ENCODE peak calls at places on chromosomes 11 and 22, in six cellular contexts. One of them, this sample, is unnamed.

GRCh38 chr22:21947040-21948014 is 5.3 kb downstream of the PPM1F start:
- DNase-seq in LoVo: no peak
- DNase-seq in GM04503: no peak
- DNase-seq in retinal pigment epithelial cell: no peak
- DNase-seq in AG04450: peak
- DNase-seq in amygdala: no peak
- DNase-seq in this sample: peak

GRCh38 chr22:44360686-44361381 is 48.1 kb upstream of the SHISAL1 start:
- DNase-seq in LoVo: no peak
- DNase-seq in retinal pigment epithelial cell: no peak
- DNase-seq in GM04503: peak
- DNase-seq in AG04450: peak
- DNase-seq in amygdala: no peak
- DNase-seq in this sample: no peak

GRCh38 chr11:12193515-12194336 is 83.3 kb downstream of the MICAL2 start:
- DNase-seq in AG04450: no peak
- DNase-seq in GM04503: no peak
- DNase-seq in LoVo: no peak
- DNase-seq in retinal pigment epithelial cell: no peak
- DNase-seq in amygdala: no peak
- DNase-seq in this sample: no peak

GRCh38 chr11:105968021-105968697 is 53.9 kb downstream of the MSANTD4 start:
- DNase-seq in AG04450: no peak
- DNase-seq in LoVo: no peak
- DNase-seq in GM04503: no peak
- DNase-seq in amygdala: no peak
- DNase-seq in retinal pigment epithelial cell: peak
- DNase-seq in this sample: no peak

GRCh38 chr22:40526960-40527359 is 109.6 kb downstream of the MRTFA start:
- DNase-seq in amygdala: no peak
- DNase-seq in AG04450: no peak
- DNase-seq in retinal pigment epithelial cell: no peak
- DNase-seq in GM04503: no peak
- DNase-seq in LoVo: no peak
- DNase-seq in this sample: no peak

GRCh38 chr11:117851091-117851490 is 25.4 kb downstream of the FXYD6 start:
- DNase-seq in amygdala: no peak
- DNase-seq in retinal pigment epithelial cell: no peak
- DNase-seq in LoVo: no peak
- DNase-seq in GM04503: no peak
- DNase-seq in AG04450: no peak
- DNase-seq in this sample: no peak

GRCh38 chr22:43567691-43568308 is 156.0 kb downstream of the MPPED1 start:
- DNase-seq in AG04450: no peak
- DNase-seq in LoVo: no peak
- DNase-seq in GM04503: no peak
- DNase-seq in retinal pigment epithelial cell: no peak
- DNase-seq in amygdala: no peak
- DNase-seq in this sample: no peak

GRCh38 chr22:29348956-29349355 is 33.5 kb upstream of the RASL10A start:
- DNase-seq in AG04450: no peak
- DNase-seq in LoVo: no peak
- DNase-seq in GM04503: no peak
- DNase-seq in retinal pigment epithelial cell: no peak
- DNase-seq in amygdala: no peak
- DNase-seq in this sample: no peak

This sample was measured in KBM-7.